ENCODE peak calls at places on chromosomes 5 and 9, in ten cellular contexts. One of them, this sample, is unnamed.

GRCh38 chr9:122029898-122030297 is 63.2 kb downstream of the TTLL11 start:
- DNase-seq in uterus: no peak
- DNase-seq in GM12878: no peak
- DNase-seq in spleen: no peak
- DNase-seq in ovary: no peak
- DNase-seq in HepG2: peak; percentile 14
- DNase-seq in heart left ventricle: no peak
- DNase-seq in body of pancreas: no peak
- DNase-seq in HCT116: no peak
- DNase-seq in transverse colon: no peak
- DNase-seq in this sample: no peak

GRCh38 chr9:136587145-136587943 is 41.5 kb upstream of the NOTCH1 start:
- DNase-seq in body of pancreas: peak; percentile 66
- DNase-seq in uterus: peak; percentile 89
- DNase-seq in HepG2: no peak
- DNase-seq in spleen: peak; percentile 87
- DNase-seq in GM12878: no peak
- DNase-seq in transverse colon: peak; percentile 65
- DNase-seq in ovary: peak; percentile 92
- DNase-seq in HCT116: no peak
- DNase-seq in heart left ventricle: peak; percentile 94
- DNase-seq in this sample: no peak

GRCh38 chr5:55172051-55172899 is 702 bp downstream of the CDC20B start:
- DNase-seq in ovary: no peak
- DNase-seq in HepG2: peak; percentile 80
- DNase-seq in spleen: no peak
- DNase-seq in heart left ventricle: no peak
- DNase-seq in HCT116: peak; percentile 85
- DNase-seq in body of pancreas: peak; percentile 67
- DNase-seq in transverse colon: peak; percentile 50
- DNase-seq in uterus: peak; percentile 25
- DNase-seq in GM12878: peak; percentile 45
- DNase-seq in this sample: no peak

GRCh38 chr5:132825824-132826391 is 4.5 kb downstream of the SHROOM1 start:
- DNase-seq in GM12878: no peak
- DNase-seq in HCT116: no peak
- DNase-seq in body of pancreas: no peak
- DNase-seq in HepG2: no peak
- DNase-seq in heart left ventricle: no peak
- DNase-seq in uterus: no peak
- DNase-seq in ovary: no peak
- DNase-seq in spleen: no peak
- DNase-seq in transverse colon: no peak
- DNase-seq in this sample: peak; percentile 70

GRCh38 chr9:92440751-92441046 is 16.4 kb upstream of the OMD start:
- DNase-seq in heart left ventricle: no peak
- DNase-seq in GM12878: peak; percentile 37
- DNase-seq in uterus: no peak
- DNase-seq in HCT116: no peak
- DNase-seq in ovary: no peak
- DNase-seq in HepG2: no peak
- DNase-seq in spleen: no peak
- DNase-seq in transverse colon: no peak
- DNase-seq in body of pancreas: no peak
- DNase-seq in this sample: no peak

GRCh38 chr9:129720181-129720864 is 32.5 kb downstream of the PTGES start:
- DNase-seq in uterus: no peak
- DNase-seq in GM12878: no peak
- DNase-seq in ovary: no peak
- DNase-seq in HCT116: no peak
- DNase-seq in body of pancreas: no peak
- DNase-seq in heart left ventricle: no peak
- DNase-seq in transverse colon: no peak
- DNase-seq in spleen: no peak
- DNase-seq in HepG2: peak; percentile 32
- DNase-seq in this sample: no peak

GRCh38 chr5:128920345-128921215 is 44.7 kb upstream of the SLC27A6 start:
- DNase-seq in HepG2: no peak
- DNase-seq in ovary: no peak
- DNase-seq in uterus: no peak
- DNase-seq in transverse colon: no peak
- DNase-seq in HCT116: peak; percentile 68
- DNase-seq in GM12878: no peak
- DNase-seq in spleen: no peak
- DNase-seq in body of pancreas: no peak
- DNase-seq in heart left ventricle: no peak
- DNase-seq in this sample: no peak

GRCh38 chr9:132946624-132947295 is 2.3 kb upstream of the TSC1 start:
- DNase-seq in ovary: no peak
- DNase-seq in HepG2: peak; percentile 40
- DNase-seq in transverse colon: no peak
- DNase-seq in heart left ventricle: no peak
- DNase-seq in uterus: no peak
- DNase-seq in HCT116: no peak
- DNase-seq in body of pancreas: peak; percentile 11
- DNase-seq in GM12878: no peak
- DNase-seq in spleen: no peak
- DNase-seq in this sample: no peak

GRCh38 chr5:66558562-66558961 is 37.6 kb upstream of the MAST4 start:
- DNase-seq in GM12878: peak; percentile 21
- DNase-seq in HepG2: no peak
- DNase-seq in spleen: no peak
- DNase-seq in body of pancreas: no peak
- DNase-seq in transverse colon: no peak
- DNase-seq in ovary: no peak
- DNase-seq in HCT116: no peak
- DNase-seq in heart left ventricle: no peak
- DNase-seq in uterus: no peak
- DNase-seq in this sample: no peak

GRCh38 chr5:10904862-10905432 is 143.9 kb upstream of the DAP start:
- DNase-seq in body of pancreas: no peak
- DNase-seq in uterus: no peak
- DNase-seq in spleen: no peak
- DNase-seq in GM12878: no peak
- DNase-seq in heart left ventricle: no peak
- DNase-seq in HCT116: no peak
- DNase-seq in HepG2: no peak
- DNase-seq in transverse colon: no peak
- DNase-seq in ovary: no peak
- DNase-seq in this sample: no peak

GRCh38 chr9:30574355-30575151 is 1809.9 kb upstream of the ACO1 start:
- DNase-seq in uterus: peak; percentile 8
- DNase-seq in spleen: peak; percentile 62
- DNase-seq in heart left ventricle: peak; percentile 42
- DNase-seq in HepG2: no peak
- DNase-seq in GM12878: no peak
- DNase-seq in body of pancreas: no peak
- DNase-seq in transverse colon: no peak
- DNase-seq in HCT116: no peak
- DNase-seq in ovary: no peak
- DNase-seq in this sample: peak; percentile 59

GRCh38 chr9:121050128-121050988 is at the start of gene C5:
- DNase-seq in HepG2: peak; percentile 67
- DNase-seq in heart left ventricle: no peak
- DNase-seq in spleen: no peak
- DNase-seq in HCT116: no peak
- DNase-seq in body of pancreas: no peak
- DNase-seq in uterus: no peak
- DNase-seq in ovary: no peak
- DNase-seq in transverse colon: no peak
- DNase-seq in GM12878: no peak
- DNase-seq in this sample: no peak

DNA sequence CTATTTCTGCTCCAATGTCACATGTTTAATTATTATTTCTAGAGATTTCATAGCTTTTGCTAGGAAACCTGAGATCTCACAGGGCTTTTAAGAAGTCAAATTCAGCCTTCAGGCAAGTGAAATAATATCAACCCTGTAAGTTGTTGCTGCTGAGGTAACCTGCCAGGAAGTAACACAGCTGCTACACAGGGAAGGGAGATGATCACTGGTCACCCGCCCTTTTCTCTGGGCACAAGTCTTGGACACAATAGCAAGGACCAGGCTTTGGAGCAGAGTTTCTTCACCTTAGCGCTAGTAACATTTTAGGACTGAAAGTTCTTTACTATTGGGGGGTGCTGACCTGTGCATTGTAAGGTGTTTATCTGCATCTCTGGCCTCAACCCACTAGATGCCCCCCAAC is 50.1 kb downstream of the PTTG1 start:
- DNase-seq in ovary: no peak
- DNase-seq in HepG2: no peak
- DNase-seq in uterus: no peak
- DNase-seq in GM12878: no peak
- DNase-seq in heart left ventricle: no peak
- DNase-seq in HCT116: no peak
- DNase-seq in body of pancreas: no peak
- DNase-seq in spleen: no peak
- DNase-seq in transverse colon: peak; percentile 18
- DNase-seq in this sample: no peak
- TF ChIP-seq POLR2A in ovary: no peak
- TF ChIP-seq POLR2A in HepG2: no peak
- TF ChIP-seq POLR2A in uterus: no peak
- TF ChIP-seq POLR2A in GM12878: no peak
- TF ChIP-seq POLR2A in heart left ventricle: no peak
- TF ChIP-seq POLR2A in HCT116: no peak
- TF ChIP-seq POLR2A in body of pancreas: no peak
- TF ChIP-seq POLR2A in spleen: no peak
- TF ChIP-seq POLR2A in transverse colon: no peak
- TF ChIP-seq POLR2A in this sample: no peak

GRCh38 chr5:169591636-169592035 is 8.1 kb downstream of the SPDL1 start:
- DNase-seq in spleen: no peak
- DNase-seq in uterus: no peak
- DNase-seq in body of pancreas: no peak
- DNase-seq in HCT116: no peak
- DNase-seq in HepG2: no peak
- DNase-seq in ovary: no peak
- DNase-seq in transverse colon: no peak
- DNase-seq in heart left ventricle: no peak
- DNase-seq in GM12878: no peak
- DNase-seq in this sample: no peak

GRCh38 chr5:169592937-169593650 is 9.5 kb downstream of the SPDL1 start:
- DNase-seq in spleen: no peak
- DNase-seq in uterus: no peak
- DNase-seq in body of pancreas: no peak
- DNase-seq in HepG2: no peak
- DNase-seq in GM12878: no peak
- DNase-seq in transverse colon: no peak
- DNase-seq in HCT116: no peak
- DNase-seq in heart left ventricle: no peak
- DNase-seq in ovary: no peak
- DNase-seq in this sample: no peak

GRCh38 chr5:169584998-169585451 is 1.5 kb downstream of the SPDL1 start:
- DNase-seq in HepG2: no peak
- DNase-seq in HCT116: no peak
- DNase-seq in spleen: no peak
- DNase-seq in ovary: no peak
- DNase-seq in uterus: no peak
- DNase-seq in GM12878: no peak
- DNase-seq in transverse colon: no peak
- DNase-seq in heart left ventricle: no peak
- DNase-seq in body of pancreas: no peak
- DNase-seq in this sample: no peak

GRCh38 chr5:169595172-169595820 is 11.7 kb downstream of the SPDL1 start:
- DNase-seq in GM12878: no peak
- DNase-seq in spleen: no peak
- DNase-seq in HCT116: no peak
- DNase-seq in transverse colon: no peak
- DNase-seq in heart left ventricle: no peak
- DNase-seq in uterus: no peak
- DNase-seq in body of pancreas: no peak
- DNase-seq in ovary: no peak
- DNase-seq in HepG2: no peak
- DNase-seq in this sample: no peak

DNA sequence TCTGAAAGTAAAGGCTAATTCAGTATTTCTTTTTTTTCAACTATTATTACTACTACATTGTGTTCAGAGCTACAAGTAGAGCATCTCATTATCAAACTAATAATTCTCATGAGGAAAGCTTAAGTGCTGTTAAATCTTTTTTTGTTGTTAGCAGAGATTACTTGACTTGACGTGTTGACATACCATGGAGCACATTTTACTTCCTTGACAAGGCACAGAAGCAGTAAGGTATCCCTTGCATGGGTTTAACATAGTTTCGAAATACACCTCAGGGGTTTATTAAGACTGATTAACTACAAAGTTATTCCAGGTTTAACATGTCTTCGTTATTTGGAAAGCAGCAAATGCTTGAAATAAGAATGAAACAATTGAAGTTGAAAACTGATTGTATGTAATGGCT is 7.0 kb downstream of the SPDL1 start:
- DNase-seq in heart left ventricle: no peak
- DNase-seq in spleen: no peak
- DNase-seq in ovary: no peak
- DNase-seq in transverse colon: no peak
- DNase-seq in HepG2: no peak
- DNase-seq in GM12878: no peak
- DNase-seq in body of pancreas: no peak
- DNase-seq in uterus: no peak
- DNase-seq in HCT116: no peak
- DNase-seq in this sample: no peak
- H3K4me1 ChIP-seq in heart left ventricle: no peaks in the 10 kb centered on the region
- H3K4me1 ChIP-seq in spleen: no peaks in the 10 kb centered on the region
- H3K4me1 ChIP-seq in ovary: no peaks in the 10 kb centered on the region
- H3K4me1 ChIP-seq in transverse colon: no peaks in the 10 kb centered on the region
- H3K4me1 ChIP-seq in HepG2: peaks cover 1% of the 10 kb centered on the region
- H3K4me1 ChIP-seq in GM12878: no peaks in the 10 kb centered on the region
- H3K4me1 ChIP-seq in body of pancreas: no peaks in the 10 kb centered on the region
- H3K4me1 ChIP-seq in uterus: no peaks in the 10 kb centered on the region
- H3K4me1 ChIP-seq in HCT116: no peaks in the 10 kb centered on the region
- H3K4me1 ChIP-seq in this sample: no peaks in the 10 kb centered on the region

GRCh38 chr9:124657526-124657925 is 113.6 kb downstream of the NR6A1 start:
- DNase-seq in HepG2: no peak
- DNase-seq in heart left ventricle: no peak
- DNase-seq in spleen: no peak
- DNase-seq in GM12878: no peak
- DNase-seq in uterus: no peak
- DNase-seq in body of pancreas: no peak
- DNase-seq in HCT116: no peak
- DNase-seq in transverse colon: no peak
- DNase-seq in ovary: no peak
- DNase-seq in this sample: no peak
- H3K36me3 ChIP-seq in HepG2: no peaks in the 10 kb centered on the region
- H3K36me3 ChIP-seq in heart left ventricle: no peaks in the 10 kb centered on the region
- H3K36me3 ChIP-seq in spleen: no peaks in the 10 kb centered on the region
- H3K36me3 ChIP-seq in GM12878: no peaks in the 10 kb centered on the region
- H3K36me3 ChIP-seq in uterus: no peaks in the 10 kb centered on the region
- H3K36me3 ChIP-seq in body of pancreas: no peaks in the 10 kb centered on the region
- H3K36me3 ChIP-seq in HCT116: no peaks in the 10 kb centered on the region
- H3K36me3 ChIP-seq in transverse colon: no peaks in the 10 kb centered on the region
- H3K36me3 ChIP-seq in ovary: no peaks in the 10 kb centered on the region
- H3K36me3 ChIP-seq in this sample: no peaks in the 10 kb centered on the region

DNA sequence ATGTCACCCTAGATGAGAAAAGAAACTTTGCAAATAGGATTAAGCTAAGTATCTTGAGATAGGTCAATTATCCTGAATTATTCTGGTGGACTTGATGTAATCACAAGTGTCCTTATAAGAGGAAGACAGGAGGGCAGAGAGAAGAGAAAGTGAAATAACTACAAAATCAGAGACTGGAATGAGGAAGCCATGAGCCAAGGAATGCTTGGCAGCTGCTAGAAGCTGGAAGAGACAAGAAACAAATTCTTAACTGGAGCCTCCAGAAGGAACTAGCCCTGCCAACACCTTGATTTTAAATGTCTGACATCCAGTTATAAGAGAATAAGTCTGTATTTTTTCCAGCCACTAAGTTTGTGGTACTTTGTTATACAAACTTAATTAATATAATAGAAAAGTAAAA is 480.0 kb downstream of the NR2F1-AS1 start:
- DNase-seq in body of pancreas: no peak
- DNase-seq in spleen: no peak
- DNase-seq in HepG2: no peak
- DNase-seq in HCT116: no peak
- DNase-seq in ovary: no peak
- DNase-seq in GM12878: no peak
- DNase-seq in heart left ventricle: no peak
- DNase-seq in uterus: peak; percentile 24
- DNase-seq in transverse colon: no peak
- DNase-seq in this sample: no peak
- TF ChIP-seq POLR2A in body of pancreas: no peak
- TF ChIP-seq POLR2A in spleen: no peak
- TF ChIP-seq POLR2A in HepG2: no peak
- TF ChIP-seq POLR2A in HCT116: no peak
- TF ChIP-seq POLR2A in ovary: no peak
- TF ChIP-seq POLR2A in GM12878: no peak
- TF ChIP-seq POLR2A in heart left ventricle: no peak
- TF ChIP-seq POLR2A in uterus: no peak
- TF ChIP-seq POLR2A in transverse colon: no peak
- TF ChIP-seq POLR2A in this sample: no peak